ENCODE peak calls at places on chromosome 1, in nine cellular contexts. L, D, G, R, K, W, Y, C and Q are unnamed samples.

GRCh38 chr1:119316870-119317416 is 51.6 kb upstream of the HAO2 start:
- DNase-seq in C (peak), K (no peak), R (no peak), Y (no peak), L (no peak), G (no peak), W (no peak), D (no peak), Q (no peak)

GRCh38 chr1:225415307-225415706 is 12.5 kb downstream of the LBR start:
- DNase-seq in W (no peak), D (no peak), K (no peak), G (no peak), Y (no peak), L (no peak), R (no peak), C (no peak), Q (no peak)

GRCh38 chr1:190129367-190129766 is 348.3 kb downstream of the BRINP3 start:
- DNase-seq in D (no peak), R (no peak), W (no peak), K (no peak), C (no peak), L (no peak), G (no peak), Y (no peak), Q (no peak)

GRCh38 chr1:116375165-116375883 is 2.3 kb downstream of the ATP1A1 start:
- DNase-seq in W (no peak), G (no peak), K (no peak), R (no peak), L (no peak), D (no peak), C (peak), Y (no peak), Q (no peak)

GRCh38 chr1:3707298-3707938 is 44.8 kb upstream of the CCDC27 start:
- DNase-seq in D (no peak), L (no peak), C (peak), K (no peak), Y (no peak), R (no peak), G (no peak), W (no peak), Q (no peak)

GRCh38 chr1:155134858-155135415 is 715 bp upstream of the SLC50A1 start:
- DNase-seq in D (peak), W (peak), L (peak), Y (peak), K (peak), G (peak), C (peak), R (peak), Q (peak)

GRCh38 chr1:177023710-177024109 is 140.8 kb downstream of the ASTN1 start:
- DNase-seq in C (no peak), G (no peak), D (no peak), W (no peak), L (no peak), Y (no peak), R (no peak), K (no peak), Q (no peak)

GRCh38 chr1:193794239-193794638 is 607.8 kb upstream of the B3GALT2 start:
- DNase-seq in C (no peak), R (no peak), Y (no peak), K (no peak), D (no peak), L (no peak), G (no peak), W (peak), Q (peak)

GRCh38 chr1:202858789-202859414 is 30.0 kb downstream of the RABIF start:
- DNase-seq in Y (peak), C (no peak), L (no peak), W (peak), K (no peak), D (no peak), R (peak), G (no peak), Q (no peak)

GRCh38 chr1:51265618-51266017 is 29.5 kb downstream of the RNF11 start:
- DNase-seq in W (no peak), R (no peak), Y (no peak), G (no peak), C (no peak), L (no peak), K (no peak), D (no peak), Q (no peak)

GRCh38 chr1:59815892-59816291 is 1.1 kb downstream of the HOOK1 start:
- DNase-seq in R (no peak), G (no peak), D (no peak), L (no peak), W (no peak), K (no peak), Y (no peak), C (peak), Q (no peak)

GRCh38 chr1:34057751-34058150 is 107.3 kb downstream of the CSMD2 start:
- DNase-seq in K (no peak), R (no peak), C (no peak), G (no peak), W (no peak), D (no peak), Y (no peak), L (no peak), Q (no peak)

GRCh38 chr1:21634481-21635137 is 34.5 kb downstream of the RAP1GAP start:
- DNase-seq in W (no peak), L (no peak), C (no peak), R (no peak), D (peak), G (no peak), K (peak), Y (no peak), Q (peak)

GRCh38 chr1:166410083-166410385 is 243.2 kb upstream of the FAM78B start:
- DNase-seq in C (no peak), Y (no peak), K (no peak), D (no peak), R (no peak), G (no peak), L (no peak), W (no peak), Q (no peak)

GRCh38 chr1:19688041-19688842 is 23.6 kb downstream of the HTR6 start:
- DNase-seq in K (no peak), W (no peak), Y (no peak), R (no peak), C (no peak), G (no peak), D (no peak), L (no peak), Q (no peak)

GRCh38 chr1:153921803-153922075 is 1.0 kb downstream of the GATAD2B start:
- DNase-seq in G (no peak), Y (no peak), L (no peak), R (no peak), K (peak), D (no peak), C (peak), W (no peak), Q (no peak)

GRCh38 chr1:1067284-1068076 is 6.6 kb downstream of the RNF223 start:
- DNase-seq in C (peak), Y (no peak), G (no peak), L (no peak), D (peak), W (no peak), K (peak), R (no peak), Q (no peak)

GRCh38 chr1:159786966-159787365 is 6.2 kb downstream of the DUSP23 start:
- DNase-seq in Y (peak), K (no peak), G (no peak), W (peak), R (no peak), D (no peak), C (no peak), L (no peak), Q (no peak)

GRCh38 chr1:47818682-47819502 is 178.3 kb downstream of the TRABD2B start:
- DNase-seq in C (no peak), K (no peak), R (peak), D (no peak), L (no peak), Y (peak), W (no peak), G (no peak), Q (no peak)

GRCh38 chr1:91660708-91661107 is 160.1 kb downstream of the CDC7 start:
- DNase-seq in L (no peak), R (no peak), W (no peak), K (no peak), Y (no peak), G (no peak), C (no peak), D (no peak), Q (no peak)

GRCh38 chr1:173504268-173504667 is 27.1 kb downstream of the PRDX6 start:
- DNase-seq in G (no peak), L (no peak), K (no peak), C (no peak), W (no peak), Y (no peak), D (no peak), R (no peak), Q (no peak)

GRCh38 chr1:212315907-212316306 is 30.7 kb downstream of the PPP2R5A start:
- DNase-seq in K (peak), L (no peak), R (no peak), W (peak), D (no peak), G (no peak), Y (no peak), C (peak), Q (no peak)

GRCh38 chr1:41656088-41656487 is 171.6 kb upstream of the EDN2 start:
- DNase-seq in C (no peak), W (no peak), G (no peak), D (no peak), K (no peak), R (no peak), L (no peak), Y (no peak), Q (no peak)

GRCh38 chr1:240109920-240110685 is 18.4 kb downstream of the FMN2 start:
- DNase-seq in G (no peak), D (no peak), Y (no peak), L (no peak), W (no peak), K (no peak), R (no peak), C (peak), Q (no peak)

GRCh38 chr1:228013322-228014234 is 6.8 kb downstream of the WNT3A start:
- DNase-seq in R (peak), K (peak), C (peak), Y (no peak), W (no peak), L (no peak), G (peak), D (peak), Q (no peak)

GRCh38 chr1:88985033-88985432 is 7.4 kb downstream of the KYAT3 start:
- DNase-seq in R (no peak), L (no peak), K (peak), W (peak), C (peak), Y (no peak), D (peak), G (no peak), Q (no peak)

GRCh38 chr1:219088778-219089557 is 84.7 kb upstream of the LYPLAL1 start:
- DNase-seq in W (peak), L (peak), Y (peak), D (peak), G (peak), R (peak), C (peak), K (peak), Q (no peak)

GRCh38 chr1:246064891-246065290 is 442.2 kb downstream of the SMYD3 start:
- DNase-seq in K (no peak), Y (no peak), G (no peak), D (no peak), R (no peak), W (no peak), L (no peak), C (no peak), Q (no peak)

GRCh38 chr1:87329051-87329755 is 523 bp downstream of the LMO4 start:
- DNase-seq in C (peak), G (peak), Y (peak), W (peak), R (peak), D (peak), K (no peak), L (no peak), Q (no peak)

GRCh38 chr1:152735648-152736047 is 22.2 kb upstream of the KPRP start:
- DNase-seq in W (no peak), L (no peak), G (no peak), K (no peak), C (peak), D (no peak), Y (no peak), R (no peak), Q (no peak)

GRCh38 chr1:105793541-105794146 is 1262.8 kb upstream of the PRMT6 start:
- DNase-seq in C (peak), K (peak), R (no peak), G (no peak), Y (no peak), L (no peak), W (peak), D (peak), Q (peak)

GRCh38 chr1:3501856-3502665 is 47.6 kb downstream of the ARHGEF16 start:
- DNase-seq in Y (peak), D (peak), L (no peak), G (no peak), R (peak), C (peak), W (peak), K (no peak), Q (peak)

GRCh38 chr1:99808391-99809115 is 41.6 kb upstream of the AGL start:
- DNase-seq in D (no peak), Y (no peak), G (peak), R (no peak), C (peak), K (peak), W (peak), L (peak), Q (peak)

GRCh38 chr1:6907201-6907600 is 121.9 kb downstream of the CAMTA1 start:
- DNase-seq in Y (no peak), W (no peak), G (no peak), R (peak), K (no peak), L (no peak), C (no peak), D (no peak), Q (no peak)

GRCh38 chr1:41020109-41020576 is 1.4 kb downstream of the SLFNL1 start:
- DNase-seq in Y (no peak), R (no peak), K (no peak), D (no peak), G (no peak), L (no peak), C (no peak), W (no peak), Q (no peak)

GRCh38 chr1:101357444-101357986 is 120.7 kb downstream of the S1PR1 start:
- DNase-seq in Y (peak), W (peak), L (peak), D (peak), R (no peak), G (peak), C (peak), K (peak), Q (peak)

GRCh38 chr1:25520446-25521061 is 22.9 kb upstream of the LDLRAP1 start:
- DNase-seq in D (peak), K (peak), G (peak), Y (peak), W (peak), R (peak), C (peak), L (no peak), Q (no peak)
- TF ChIP-seq CTCF in D (peak), K (peak), G (peak), Y (peak), W (peak), R (peak), C (peak), L (peak), Q (peak)

GRCh38 chr1:63777965-63778880 is 4.4 kb downstream of the ROR1 start:
- DNase-seq in W (no peak), Y (no peak), L (no peak), G (no peak), K (no peak), C (no peak), D (no peak), R (no peak), Q (no peak)
- TF ChIP-seq CTCF in W (no peak), Y (no peak), L (no peak), G (no peak), K (no peak), C (no peak), D (no peak), R (no peak), Q (no peak)

GRCh38 chr1:15848929-15849774 is 1.6 kb downstream of the SPEN start:
- DNase-seq in L (peak), K (peak), Y (peak), D (peak), C (peak), G (peak), W (peak), R (peak), Q (peak)
- TF ChIP-seq CTCF in L (no peak), K (no peak), Y (no peak), D (no peak), C (no peak), G (no peak), W (no peak), R (no peak), Q (no peak)

GRCh38 chr1:29916656-29917369 is 680.5 kb downstream of the PTPRU start:
- DNase-seq in Y (no peak), W (no peak), R (no peak), D (no peak), L (no peak), G (no peak), K (no peak), C (no peak), Q (no peak)

GRCh38 chr1:29906927-29907326 is 670.6 kb downstream of the PTPRU start:
- DNase-seq in Y (no peak), K (no peak), G (no peak), D (no peak), R (no peak), C (no peak), L (no peak), W (no peak), Q (no peak)

GRCh38 chr1:29912413-29912812 is 676.1 kb downstream of the PTPRU start:
- DNase-seq in Y (no peak), G (no peak), C (peak), L (no peak), R (no peak), D (no peak), W (peak), K (peak), Q (no peak)
- TF ChIP-seq CTCF in Y (no peak), G (no peak), C (peak), L (peak), R (no peak), D (no peak), W (peak), K (peak), Q (peak)

GRCh38 chr1:93433407-93433961 is 14.4 kb upstream of the FNBP1L start:
- DNase-seq in R (no peak), L (no peak), K (peak), G (no peak), W (no peak), Y (no peak), C (no peak), D (peak), Q (no peak)
- TF ChIP-seq CTCF in R (no peak), L (peak), K (peak), G (no peak), W (peak), Y (no peak), C (peak), D (no peak), Q (peak)

DNA sequence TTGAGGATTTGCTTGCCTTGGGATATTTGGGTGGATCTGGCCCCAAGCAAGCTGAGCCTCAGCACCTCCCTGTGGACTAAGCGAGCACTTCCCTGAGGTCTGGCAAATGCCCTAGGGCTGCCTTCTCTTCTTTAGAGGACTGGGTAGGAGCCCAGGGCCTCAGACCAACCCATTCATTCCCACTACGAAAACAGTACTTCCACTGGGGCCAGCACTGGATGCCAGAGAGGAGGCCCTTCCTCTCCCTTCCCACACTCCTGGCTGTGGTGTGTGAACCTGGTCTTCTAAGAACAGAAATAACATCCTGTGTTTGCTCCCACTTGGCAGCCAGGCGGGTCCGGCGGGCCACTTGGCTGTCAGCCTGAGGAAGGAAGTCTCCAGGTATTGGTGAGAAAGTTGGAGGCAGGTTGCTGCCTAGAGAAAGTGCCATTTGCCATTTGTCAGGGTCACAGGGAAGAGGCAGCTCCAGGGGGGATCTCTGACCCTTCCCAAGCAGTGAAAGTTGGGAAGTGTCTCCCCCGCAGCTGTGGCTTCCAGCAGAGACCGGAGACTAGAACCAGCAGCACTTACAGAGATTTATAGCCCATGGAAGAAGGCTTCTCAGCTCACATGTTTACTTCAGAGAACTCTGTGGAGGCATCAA is 323.5 kb downstream of the SIPA1L2 start:
- DNase-seq in Y (peak), L (no peak), C (peak), R (peak), W (peak), G (peak), D (peak), K (no peak), Q (peak)
- TF ChIP-seq CTCF in Y (peak), L (no peak), C (peak), R (peak), W (no peak), G (no peak), D (no peak), K (no peak), Q (peak)

DNA sequence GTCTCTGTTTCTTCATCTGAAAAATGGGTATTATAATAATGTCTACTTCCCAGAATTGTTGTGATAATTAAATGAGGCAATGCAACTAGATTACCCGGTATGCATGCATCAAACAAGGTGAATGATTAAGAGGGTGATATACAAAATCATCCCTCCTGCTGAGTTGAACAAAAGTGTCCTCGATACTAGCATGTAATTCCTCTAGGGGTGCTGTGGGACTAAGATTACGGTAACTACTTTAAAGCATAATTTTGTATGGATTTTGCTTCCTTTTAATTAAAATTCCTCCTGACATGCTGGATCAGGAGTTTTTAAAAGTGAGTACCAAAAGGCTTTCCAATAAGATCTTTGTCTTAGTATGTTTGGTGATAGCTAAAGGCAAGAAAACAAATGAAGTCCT is 98.7 kb upstream of the PRMT6 start:
- DNase-seq in K (no peak), C (peak), D (no peak), R (no peak), Y (no peak), G (no peak), W (no peak), L (no peak), Q (no peak)
- TF ChIP-seq CTCF in K (peak), C (peak), D (no peak), R (no peak), Y (no peak), G (no peak), W (no peak), L (no peak), Q (no peak)

DNA sequence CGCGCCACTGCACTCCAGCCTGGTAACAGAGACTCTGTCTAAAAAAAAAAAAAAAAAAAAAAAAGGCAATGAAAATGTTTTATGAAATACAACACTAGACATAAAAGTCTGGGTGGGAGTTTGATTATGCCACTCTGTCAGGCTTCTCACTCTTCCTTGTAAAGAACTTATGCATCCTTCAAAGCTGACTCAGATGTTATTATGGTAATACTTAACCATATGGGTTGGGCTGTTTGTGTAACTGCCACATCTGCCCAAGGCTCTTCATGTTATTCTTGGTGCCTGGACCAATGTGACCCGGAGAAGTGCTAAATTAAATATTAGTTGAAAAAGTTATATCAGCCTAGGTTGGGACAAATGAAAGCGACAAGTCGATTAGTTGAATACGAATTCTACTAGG is 23.8 kb downstream of the FAM89A start:
- DNase-seq in Y (no peak), G (no peak), C (peak), L (no peak), R (no peak), K (no peak), W (no peak), D (no peak), Q (no peak)
- TF ChIP-seq CTCF in Y (no peak), G (no peak), C (no peak), L (no peak), R (no peak), K (no peak), W (no peak), D (no peak), Q (no peak)